ENCODE peak calls at places on chromosome 11, in five cellular contexts. N, L, G, B and C are unnamed samples.

GRCh38 chr11:126328938-126329643 is 25.2 kb downstream of the DCPS start:
- DNase-seq in N (no peak), L (no peak), G (no peak), B (no peak), C (no peak)

GRCh38 chr11:69320756-69321741 is 27.1 kb downstream of the MYEOV start:
- DNase-seq in N (no peak), L (no peak), G (no peak), B (no peak), C (no peak)

GRCh38 chr11:31968774-31969433 is 122.0 kb upstream of the RCN1 start:
- DNase-seq in N (no peak), L (no peak), G (peak), B (no peak), C (no peak)

GRCh38 chr11:1012740-1013627 is 23.5 kb downstream of the MUC6 start:
- DNase-seq in N (peak), L (no peak), G (no peak), B (no peak), C (no peak)

GRCh38 chr11:98047647-98048046 is 973.1 kb upstream of the CNTN5 start:
- DNase-seq in N (no peak), L (no peak), G (no peak), B (no peak), C (no peak)

GRCh38 chr11:12430351-12430750 is 53.0 kb downstream of the PARVA start:
- DNase-seq in N (no peak), L (no peak), G (no peak), B (no peak), C (no peak)

GRCh38 chr11:128451651-128452470 is 135.5 kb downstream of the ETS1 start:
- DNase-seq in N (no peak), L (no peak), G (no peak), B (no peak), C (peak)

GRCh38 chr11:110715541-110715940 is 3.3 kb upstream of the ARHGAP20 start:
- DNase-seq in N (no peak), L (no peak), G (no peak), B (no peak), C (no peak)

GRCh38 chr11:12606597-12606996 is 67.6 kb upstream of the TEAD1 start:
- DNase-seq in N (no peak), L (no peak), G (peak), B (no peak), C (no peak)

GRCh38 chr11:78666675-78667129 is 92.0 kb upstream of the NARS2 start:
- DNase-seq in N (no peak), L (no peak), G (no peak), B (no peak), C (no peak)